ENCODE peak calls at places on chromosome 6, in five cellular contexts. V is HepG2, H is K562, A is H1, T is HCT116. Y is an unnamed sample.

GRCh38 chr6:149897015-149897697 is 757 bp downstream of the RAET1E start:
- DNase-seq in V (no peak), T (peak), H (no peak), A (no peak), Y (peak)

GRCh38 chr6:51292659-51293058 is 474.0 kb downstream of the TFAP2B start:
- DNase-seq in V (no peak), A (no peak), H (no peak), T (no peak), Y (no peak)

GRCh38 chr6:134624781-134625180 is 306.9 kb upstream of the SGK1 start:
- DNase-seq in H (no peak), T (no peak), V (no peak), A (no peak), Y (no peak)

GRCh38 chr6:105136433-105137350 is 43.1 kb downstream of the POPDC3 start:
- DNase-seq in A (peak), T (no peak), V (no peak), H (peak), Y (no peak)

GRCh38 chr6:55983861-55984260 is 108.5 kb upstream of the BMP5 start:
- DNase-seq in A (no peak), H (no peak), T (no peak), V (no peak), Y (no peak)

GRCh38 chr6:5525209-5525608 is 263.9 kb downstream of the FARS2 start:
- DNase-seq in V (no peak), H (no peak), A (no peak), T (no peak), Y (no peak)

GRCh38 chr6:108921547-108922331 is 73.5 kb downstream of the ARMC2 start:
- DNase-seq in V (no peak), A (no peak), T (no peak), H (no peak), Y (no peak)

GRCh38 chr6:35397806-35398418 is 54.2 kb upstream of the FANCE start:
- DNase-seq in T (no peak), A (no peak), H (no peak), V (no peak), Y (no peak)

GRCh38 chr6:129679250-129679649 is 30.7 kb downstream of the ARHGAP18 start:
- DNase-seq in H (no peak), V (no peak), A (no peak), T (no peak), Y (no peak)

GRCh38 chr6:33492093-33492492 is 37.7 kb downstream of the ZBTB9 start:
- DNase-seq in A (no peak), H (peak), V (no peak), T (no peak), Y (no peak)

GRCh38 chr6:55918639-55919038 is 43.2 kb upstream of the BMP5 start:
- DNase-seq in V (no peak), T (no peak), A (no peak), H (no peak), Y (no peak)

GRCh38 chr6:43624786-43625288 is 4.2 kb downstream of the GTPBP2 start:
- DNase-seq in A (no peak), H (no peak), T (no peak), V (no peak), Y (no peak)

GRCh38 chr6:160010067-160010466 is 41.2 kb downstream of the IGF2R start:
- DNase-seq in A (no peak), V (no peak), H (no peak), T (no peak), Y (no peak)

GRCh38 chr6:25660512-25660911 is 8.5 kb downstream of the SCGN start:
- DNase-seq in T (peak), V (peak), H (no peak), A (no peak), Y (no peak)

GRCh38 chr6:147205690-147206600 is 1.7 kb downstream of the STXBP5 start:
- DNase-seq in A (no peak), H (peak), V (peak), T (no peak), Y (no peak)

GRCh38 chr6:55913213-55914195 is 38.1 kb upstream of the BMP5 start:
- DNase-seq in H (no peak), V (no peak), T (no peak), A (peak), Y (peak)

GRCh38 chr6:168560126-168560525 is 119.1 kb downstream of the SMOC2 start:
- DNase-seq in V (no peak), T (no peak), A (no peak), H (no peak), Y (no peak)

DNA sequence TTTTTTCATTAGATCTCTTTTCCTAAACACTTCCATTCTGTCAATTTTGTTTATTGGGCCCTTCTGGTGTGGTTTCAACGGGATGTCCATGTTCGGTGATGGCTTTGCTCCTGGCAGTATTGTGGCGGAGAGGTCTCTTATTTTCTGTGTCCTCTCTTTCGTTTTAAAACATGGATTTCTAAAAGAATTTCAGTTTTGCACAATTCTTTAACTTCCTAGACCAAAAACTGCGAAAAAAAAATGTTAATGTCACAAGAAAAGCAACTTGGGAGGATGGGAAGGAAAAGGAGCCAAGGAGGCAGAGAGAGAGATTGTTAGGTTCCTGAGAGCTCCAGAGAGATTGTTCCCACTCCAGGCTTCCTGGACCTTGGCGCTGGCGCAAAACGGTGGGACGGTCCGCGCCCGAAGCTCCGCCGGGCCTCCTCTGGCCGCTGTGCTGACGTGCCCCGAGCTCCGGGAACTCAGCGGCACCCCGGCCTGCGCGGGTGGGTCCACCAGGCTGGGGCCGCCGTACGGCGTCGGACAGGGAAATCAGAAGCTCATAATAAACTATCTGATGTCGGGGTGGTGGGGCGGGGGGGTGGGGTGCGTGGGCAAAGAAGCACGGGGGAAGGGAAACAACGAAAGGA is 887 bp upstream of the OLIG3 start:
- DNase-seq in A (no peak), V (no peak), T (no peak), H (no peak), Y (no peak)
- TF ChIP-seq JUND in A (no peak), V (no peak), T (no peak), H (no peak), Y (no peak)

DNA sequence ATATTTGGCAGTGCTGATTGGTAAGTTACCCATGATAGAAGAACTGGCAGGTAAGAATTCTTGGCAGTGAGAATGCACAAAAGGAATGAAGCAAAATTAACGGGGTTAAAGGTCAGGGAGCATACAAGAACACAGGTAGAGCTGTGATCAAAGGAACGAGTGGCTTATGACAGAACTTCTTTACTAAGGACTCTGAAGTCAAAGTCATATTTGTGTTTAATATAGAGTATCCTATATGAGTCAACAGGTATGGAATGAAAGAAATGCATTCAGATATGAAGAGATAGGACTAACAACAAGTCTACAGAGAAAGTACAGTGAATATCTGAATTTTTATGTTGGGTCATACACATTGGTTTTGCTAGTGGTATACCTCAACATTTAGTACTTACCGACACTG is 209.0 kb upstream of the CITED2 start:
- DNase-seq in T (no peak), V (peak), H (no peak), A (no peak), Y (no peak)
- TF ChIP-seq JUND in T (no peak), V (no peak), H (no peak), A (no peak), Y (no peak)

DNA sequence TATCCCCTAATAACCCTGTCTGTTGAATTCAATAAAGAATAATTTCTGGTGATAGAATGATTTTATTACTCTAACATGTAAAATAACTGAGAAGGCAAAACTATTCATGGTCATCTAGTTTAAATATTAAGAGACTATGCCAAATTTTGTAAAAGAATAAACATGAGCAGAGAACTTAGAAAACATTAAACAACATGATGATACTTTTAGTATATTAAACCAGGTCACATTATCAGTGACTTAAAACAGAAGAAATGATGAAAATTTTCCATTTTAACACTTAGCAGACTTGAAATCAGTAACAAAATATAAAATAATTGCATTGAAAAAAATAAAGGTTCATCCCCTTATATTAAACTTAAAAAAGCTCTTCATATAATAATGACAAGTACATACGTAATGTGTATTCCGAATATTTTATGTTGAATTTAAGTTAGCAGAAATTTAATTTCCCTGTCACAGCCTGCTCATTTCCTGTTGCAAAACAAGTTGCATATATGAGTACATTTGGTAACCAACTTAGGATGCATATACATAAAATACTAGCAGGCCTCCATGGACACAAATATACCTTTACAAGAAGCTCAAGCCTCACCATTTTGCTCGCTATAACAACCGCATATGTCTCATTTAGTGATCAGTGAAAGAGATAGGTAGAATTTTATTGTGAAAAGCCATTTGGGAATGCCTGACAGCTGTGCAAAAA is 40.6 kb downstream of the DTNBP1 start:
- DNase-seq in H (no peak), A (no peak), V (no peak), T (no peak), Y (no peak)
- TF ChIP-seq JUND in H (no peak), A (no peak), V (no peak), T (no peak), Y (no peak)

GRCh38 chr6:111087106-111087835 is at the start of gene SLC16A10:
- DNase-seq in H (peak), V (peak), A (peak), T (peak), Y (peak)
- TF ChIP-seq JUND in H (no peak), V (no peak), A (no peak), T (no peak), Y (no peak)

GRCh38 chr6:132445201-132445951 is 44.1 kb upstream of the MOXD1 start:
- DNase-seq in V (no peak), H (no peak), A (no peak), T (no peak), Y (no peak)
- TF ChIP-seq JUND in V (no peak), H (no peak), A (no peak), T (no peak), Y (no peak)

GRCh38 chr6:72783667-72784066 is 161.8 kb downstream of the KCNQ5 start:
- DNase-seq in V (no peak), H (no peak), A (no peak), T (no peak), Y (peak)
- TF ChIP-seq JUND in V (no peak), H (no peak), A (no peak), T (no peak), Y (no peak)

GRCh38 chr6:154962751-154963150 is 32.4 kb upstream of the TIAM2 start:
- DNase-seq in A (no peak), T (no peak), V (peak), H (no peak), Y (no peak)
- TF ChIP-seq JUND in A (no peak), T (no peak), V (no peak), H (no peak), Y (no peak)

GRCh38 chr6:52598123-52598823 is 21.4 kb upstream of the TRAM2 start:
- DNase-seq in T (peak), V (peak), A (peak), H (peak), Y (no peak)
- TF ChIP-seq JUND in T (no peak), V (no peak), A (peak), H (peak), Y (no peak)

Y was measured in T47D.